ENCODE peak calls at places on chromosome 2, in five cellular contexts. H, X, V, Q and M are unnamed samples.

GRCh38 chr2:159807183-159808037 is 9.4 kb upstream of the CD302 start:
- DNase-seq in Q (peak), X (peak), V (no peak), H (peak), M (peak)

GRCh38 chr2:118642501-118642900 is 204.9 kb downstream of the EN1 start:
- DNase-seq in H (no peak), X (no peak), Q (no peak), V (no peak), M (no peak)

GRCh38 chr2:227347117-227347516 is 22.1 kb downstream of the MFF start:
- DNase-seq in X (no peak), V (no peak), H (no peak), Q (no peak), M (no peak)

GRCh38 chr2:40410695-40411094 is 41.2 kb downstream of the SLC8A1 start:
- DNase-seq in H (no peak), V (no peak), Q (no peak), X (no peak), M (no peak)

GRCh38 chr2:43013821-43014345 is 212.5 kb downstream of the ZFP36L2 start:
- DNase-seq in X (no peak), H (no peak), V (no peak), Q (no peak), M (no peak)

GRCh38 chr2:100126172-100126571 is 16.2 kb downstream of the AFF3 start:
- DNase-seq in H (peak), V (no peak), X (no peak), Q (no peak), M (no peak)

GRCh38 chr2:235381261-235381912 is 112.5 kb upstream of the AGAP1 start:
- DNase-seq in X (no peak), Q (no peak), V (no peak), H (no peak), M (no peak)

GRCh38 chr2:75489682-75490180 is 71.0 kb downstream of the EVA1A start:
- DNase-seq in Q (no peak), H (no peak), X (no peak), V (no peak), M (no peak)

GRCh38 chr2:15919716-15920444 is 20.5 kb upstream of the MYCN start:
- DNase-seq in X (no peak), Q (no peak), V (no peak), H (no peak), M (no peak)

GRCh38 chr2:101230541-101230993 is 22.1 kb upstream of the CNOT11 start:
- DNase-seq in H (no peak), V (no peak), X (peak), Q (no peak), M (no peak)

GRCh38 chr2:33602216-33602830 is 3.2 kb upstream of the FAM98A start:
- DNase-seq in V (no peak), H (no peak), X (no peak), Q (no peak), M (no peak)

GRCh38 chr2:144541411-144541810 is 21.5 kb upstream of the ZEB2 start:
- DNase-seq in X (no peak), H (no peak), V (no peak), Q (no peak), M (no peak)

GRCh38 chr2:109497911-109498870 is 115.6 kb downstream of the SEPTIN10 start:
- DNase-seq in H (no peak), X (no peak), V (no peak), Q (no peak), M (no peak)

DNA sequence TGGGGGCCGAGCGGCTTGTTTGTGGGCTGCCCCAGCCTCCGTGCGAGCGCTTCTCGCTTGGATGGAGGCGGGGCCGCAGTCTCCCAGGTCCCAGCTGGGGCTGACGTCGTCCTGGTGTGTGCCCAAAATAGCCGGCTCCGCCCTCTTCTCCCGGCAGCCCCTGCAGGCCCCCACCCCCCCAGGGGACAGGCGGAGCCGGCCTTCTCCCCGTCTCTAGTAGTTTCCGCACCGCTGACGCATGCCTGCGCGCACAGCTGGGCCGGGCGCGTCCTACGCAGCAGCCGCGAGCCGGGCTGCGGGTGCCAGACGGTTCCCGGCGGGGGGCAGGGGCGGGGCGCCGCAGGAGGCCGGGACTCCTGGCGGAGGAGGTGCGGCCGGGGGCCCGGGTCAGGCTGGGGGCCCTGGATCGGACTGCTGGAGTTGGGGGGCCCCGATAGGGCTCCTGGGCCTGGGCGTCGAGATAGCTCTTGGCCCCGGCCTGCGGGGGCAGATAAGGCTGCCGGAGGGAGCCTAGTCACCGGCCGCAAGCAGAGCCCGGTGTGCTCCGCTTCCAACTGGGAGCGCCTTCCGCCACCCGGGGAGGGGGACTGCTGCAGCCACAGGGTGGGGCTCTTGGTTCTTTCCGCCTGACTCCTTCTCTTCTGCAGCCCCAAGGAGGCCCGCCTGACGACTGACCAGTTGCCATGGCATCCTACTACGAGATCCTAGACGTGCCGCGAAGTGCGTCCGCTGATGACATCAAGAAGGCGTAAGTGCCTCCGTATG is at the start of gene DNAJB2:
- DNase-seq in Q (peak), X (peak), H (peak), V (peak), M (peak)
- TF ChIP-seq POLR2A in Q (peak), X (peak), H (peak), V (peak), M (peak)

DNA sequence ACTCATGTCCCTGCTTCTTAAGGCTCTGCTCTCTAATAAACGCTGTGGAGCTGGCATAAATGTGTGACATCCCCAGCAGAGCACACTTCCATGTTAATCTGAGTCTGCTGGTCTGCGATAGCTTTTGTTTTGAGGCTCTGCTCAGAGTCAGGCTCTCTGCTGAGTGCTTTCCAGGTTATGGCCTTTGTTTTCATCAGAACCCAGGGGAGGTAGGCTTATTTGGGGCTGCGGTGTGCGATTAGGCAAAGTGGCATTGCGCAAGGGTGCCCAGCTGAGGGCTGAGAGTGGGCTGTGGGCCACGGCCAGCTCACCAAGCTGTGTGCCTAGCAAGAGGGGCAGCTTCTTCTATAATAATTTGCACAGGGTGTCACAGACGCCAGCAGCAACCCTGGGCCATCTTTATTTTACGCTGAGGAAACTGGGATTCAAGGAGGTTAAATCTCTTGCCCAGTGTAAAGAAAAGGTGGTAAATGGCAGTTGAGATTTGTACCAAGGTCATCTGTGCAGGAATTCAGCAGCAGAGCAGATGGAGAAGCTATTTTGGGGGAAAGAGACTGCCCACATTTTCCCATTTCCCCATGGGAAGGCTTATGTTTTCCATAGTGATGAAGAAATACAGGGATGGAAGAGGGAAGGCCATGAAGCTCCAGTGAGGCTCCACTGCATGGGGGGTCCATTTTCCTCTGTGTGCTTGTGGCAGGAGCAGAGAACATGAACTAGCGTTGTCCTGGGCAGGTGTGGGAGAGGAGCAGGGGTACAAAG is 25.7 kb downstream of the MRPL33 start:
- DNase-seq in X (no peak), Q (no peak), H (no peak), V (no peak), M (no peak)
- TF ChIP-seq POLR2A in X (no peak), Q (no peak), H (no peak), V (no peak), M (no peak)

GRCh38 chr2:27078267-27079194 is at the start of gene EMILIN1:
- DNase-seq in X (no peak), Q (peak), H (peak), V (peak), M (peak)
- TF ChIP-seq POLR2A in X (no peak), Q (no peak), H (no peak), V (peak), M (peak)

GRCh38 chr2:69659349-69659748 is 15.8 kb upstream of the AAK1 start:
- DNase-seq in H (no peak), Q (no peak), X (no peak), V (no peak), M (no peak)
- TF ChIP-seq POLR2A in H (no peak), Q (no peak), X (no peak), V (no peak), M (no peak)

GRCh38 chr2:152594792-152595191 is 122.5 kb downstream of the PRPF40A start:
- DNase-seq in V (no peak), H (no peak), Q (peak), X (no peak), M (no peak)
- TF ChIP-seq POLR2A in V (no peak), H (no peak), Q (no peak), X (no peak), M (no peak)

GRCh38 chr2:64251497-64252277 is 107.5 kb upstream of the PELI1 start:
- DNase-seq in H (no peak), V (no peak), X (no peak), Q (no peak), M (no peak)
- TF ChIP-seq POLR2A in H (no peak), V (no peak), X (no peak), Q (no peak), M (no peak)

DNA sequence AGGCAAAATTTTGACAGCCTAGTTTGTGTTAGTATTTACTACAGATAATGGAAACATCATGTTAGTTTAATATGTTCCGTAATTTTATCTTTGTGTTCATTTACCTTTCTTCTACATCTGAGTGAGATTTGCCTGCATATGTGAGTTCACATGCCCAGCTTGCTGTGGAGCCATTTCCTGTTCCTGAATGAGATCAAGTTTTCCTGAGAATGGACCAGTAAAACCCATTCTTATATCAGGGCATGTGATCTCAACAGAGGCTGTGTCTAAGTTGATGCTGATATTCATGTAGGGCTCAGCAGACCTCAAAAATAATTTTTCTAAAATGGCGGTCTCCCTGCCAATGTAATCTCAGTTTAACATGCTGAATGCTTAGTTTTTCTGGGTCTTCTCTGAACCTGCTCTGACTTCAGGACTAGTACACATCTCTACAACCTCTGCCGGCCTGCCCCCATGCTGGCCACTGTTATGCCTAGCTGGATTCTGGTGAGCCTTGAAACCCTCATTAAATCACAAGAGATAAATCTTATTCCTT is 1.0 kb downstream of the IL1A start:
- DNase-seq in V (no peak), X (no peak), H (no peak), Q (no peak), M (no peak)
- TF ChIP-seq POLR2A in V (no peak), X (no peak), H (no peak), Q (no peak), M (no peak)

GRCh38 chr2:175167076-175167791 is 769 bp downstream of the ATF2 start:
- DNase-seq in Q (no peak), X (peak), H (no peak), V (no peak), M (no peak)

GRCh38 chr2:175166216-175166824 is 1.7 kb downstream of the ATF2 start:
- DNase-seq in H (no peak), X (no peak), Q (no peak), V (no peak), M (no peak)

GRCh38 chr2:175169191-175169590 is 1.2 kb upstream of the ATF2 start:
- DNase-seq in V (no peak), H (no peak), X (no peak), Q (no peak), M (peak)

GRCh38 chr2:175167792-175168563 is at the start of gene ATF2:
- DNase-seq in Q (peak), X (peak), V (peak), H (peak), M (peak)

GRCh38 chr2:175168564-175168945 is 552 bp upstream of the ATF2 start:
- DNase-seq in H (no peak), V (no peak), X (no peak), Q (no peak), M (no peak)
- TF ChIP-seq POLR2A in H (peak), V (peak), X (peak), Q (no peak), M (peak)

GRCh38 chr2:231056453-231057416 is at the start of gene PSMD1:
- DNase-seq in Q (peak), X (peak), H (peak), V (peak), M (peak)
- TF ChIP-seq POLR2A in Q (no peak), X (peak), H (no peak), V (no peak), M (peak)

GRCh38 chr2:240575101-240575965 is 7.0 kb downstream of the RNPEPL1 start:
- DNase-seq in X (no peak), V (peak), H (no peak), Q (no peak), M (no peak)
- TF ChIP-seq POLR2A in X (no peak), V (no peak), H (no peak), Q (no peak), M (no peak)